ENCODE peak calls at places on chromosomes 3 and 15, in five cellular contexts. One of them, this sample, is unnamed.

GRCh38 chr15:57708047-57708446 is 1.5 kb downstream of the POLR2M start:
- DNase-seq in cerebellar cortex: no peak
- DNase-seq in stimulated activated CD4-positive, alpha-beta T cell treated with anti-CD3 and anti-CD28 coated beads, TNF-alpha, amount 100 ng/mL, for 1 hour: no peak
- DNase-seq in AG09319: no peak
- DNase-seq in activated CD8-positive, alpha-beta memory T cell treated with anti-CD3 and anti-CD28 coated beads for 4 hours: no peak
- DNase-seq in this sample: no peak

GRCh38 chr3:123080864-123081562 is 14.2 kb downstream of the PDIA5 start:
- DNase-seq in cerebellar cortex: no peak
- DNase-seq in stimulated activated CD4-positive, alpha-beta T cell treated with anti-CD3 and anti-CD28 coated beads, TNF-alpha, amount 100 ng/mL, for 1 hour: no peak
- DNase-seq in AG09319: no peak
- DNase-seq in activated CD8-positive, alpha-beta memory T cell treated with anti-CD3 and anti-CD28 coated beads for 4 hours: no peak
- DNase-seq in this sample: peak; percentile 4

GRCh38 chr3:177377166-177377565 is 179.9 kb upstream of the TBL1XR1 start:
- DNase-seq in cerebellar cortex: no peak
- DNase-seq in stimulated activated CD4-positive, alpha-beta T cell treated with anti-CD3 and anti-CD28 coated beads, TNF-alpha, amount 100 ng/mL, for 1 hour: no peak
- DNase-seq in AG09319: no peak
- DNase-seq in activated CD8-positive, alpha-beta memory T cell treated with anti-CD3 and anti-CD28 coated beads for 4 hours: no peak
- DNase-seq in this sample: no peak

GRCh38 chr15:80489030-80489594 is 84.9 kb downstream of the ARNT2 start:
- DNase-seq in cerebellar cortex: no peak
- DNase-seq in stimulated activated CD4-positive, alpha-beta T cell treated with anti-CD3 and anti-CD28 coated beads, TNF-alpha, amount 100 ng/mL, for 1 hour: no peak
- DNase-seq in AG09319: peak; percentile 81
- DNase-seq in activated CD8-positive, alpha-beta memory T cell treated with anti-CD3 and anti-CD28 coated beads for 4 hours: no peak
- DNase-seq in this sample: no peak

GRCh38 chr3:188916934-188917391 is 254.8 kb upstream of the TPRG1 start:
- DNase-seq in cerebellar cortex: no peak
- DNase-seq in stimulated activated CD4-positive, alpha-beta T cell treated with anti-CD3 and anti-CD28 coated beads, TNF-alpha, amount 100 ng/mL, for 1 hour: no peak
- DNase-seq in AG09319: no peak
- DNase-seq in activated CD8-positive, alpha-beta memory T cell treated with anti-CD3 and anti-CD28 coated beads for 4 hours: no peak
- DNase-seq in this sample: no peak

GRCh38 chr3:65020233-65020632 is 332.4 kb upstream of the ADAMTS9 start:
- DNase-seq in cerebellar cortex: no peak
- DNase-seq in stimulated activated CD4-positive, alpha-beta T cell treated with anti-CD3 and anti-CD28 coated beads, TNF-alpha, amount 100 ng/mL, for 1 hour: no peak
- DNase-seq in AG09319: no peak
- DNase-seq in activated CD8-positive, alpha-beta memory T cell treated with anti-CD3 and anti-CD28 coated beads for 4 hours: no peak
- DNase-seq in this sample: no peak

GRCh38 chr15:56917652-56918045 is 795 bp upstream of the TCF12 start:
- DNase-seq in cerebellar cortex: peak; percentile 37
- DNase-seq in stimulated activated CD4-positive, alpha-beta T cell treated with anti-CD3 and anti-CD28 coated beads, TNF-alpha, amount 100 ng/mL, for 1 hour: no peak
- DNase-seq in AG09319: no peak
- DNase-seq in activated CD8-positive, alpha-beta memory T cell treated with anti-CD3 and anti-CD28 coated beads for 4 hours: no peak
- DNase-seq in this sample: no peak

GRCh38 chr3:136819784-136820640 is 1.1 kb downstream of the SLC35G2 start:
- DNase-seq in cerebellar cortex: peak; percentile 67
- DNase-seq in stimulated activated CD4-positive, alpha-beta T cell treated with anti-CD3 and anti-CD28 coated beads, TNF-alpha, amount 100 ng/mL, for 1 hour: no peak
- DNase-seq in AG09319: no peak
- DNase-seq in activated CD8-positive, alpha-beta memory T cell treated with anti-CD3 and anti-CD28 coated beads for 4 hours: no peak
- DNase-seq in this sample: no peak

GRCh38 chr3:52080830-52081719 is 24.7 kb upstream of the DUSP7 start:
- DNase-seq in cerebellar cortex: no peak
- DNase-seq in stimulated activated CD4-positive, alpha-beta T cell treated with anti-CD3 and anti-CD28 coated beads, TNF-alpha, amount 100 ng/mL, for 1 hour: no peak
- DNase-seq in AG09319: no peak
- DNase-seq in activated CD8-positive, alpha-beta memory T cell treated with anti-CD3 and anti-CD28 coated beads for 4 hours: no peak
- DNase-seq in this sample: no peak

GRCh38 chr3:27224197-27224596 is 145.0 kb downstream of the NEK10 start:
- DNase-seq in cerebellar cortex: no peak
- DNase-seq in stimulated activated CD4-positive, alpha-beta T cell treated with anti-CD3 and anti-CD28 coated beads, TNF-alpha, amount 100 ng/mL, for 1 hour: no peak
- DNase-seq in AG09319: no peak
- DNase-seq in activated CD8-positive, alpha-beta memory T cell treated with anti-CD3 and anti-CD28 coated beads for 4 hours: no peak
- DNase-seq in this sample: no peak

GRCh38 chr3:59023612-59024011 is 26.2 kb downstream of the CFAP20DC start:
- DNase-seq in cerebellar cortex: no peak
- DNase-seq in stimulated activated CD4-positive, alpha-beta T cell treated with anti-CD3 and anti-CD28 coated beads, TNF-alpha, amount 100 ng/mL, for 1 hour: no peak
- DNase-seq in AG09319: no peak
- DNase-seq in activated CD8-positive, alpha-beta memory T cell treated with anti-CD3 and anti-CD28 coated beads for 4 hours: no peak
- DNase-seq in this sample: no peak

GRCh38 chr15:63191895-63192603 is 2.6 kb downstream of the RAB8B start:
- DNase-seq in cerebellar cortex: no peak
- DNase-seq in stimulated activated CD4-positive, alpha-beta T cell treated with anti-CD3 and anti-CD28 coated beads, TNF-alpha, amount 100 ng/mL, for 1 hour: no peak
- DNase-seq in AG09319: no peak
- DNase-seq in activated CD8-positive, alpha-beta memory T cell treated with anti-CD3 and anti-CD28 coated beads for 4 hours: peak; percentile 32
- DNase-seq in this sample: no peak

GRCh38 chr3:113614402-113614801 is 82.0 kb downstream of the USF3 start:
- DNase-seq in cerebellar cortex: no peak
- DNase-seq in stimulated activated CD4-positive, alpha-beta T cell treated with anti-CD3 and anti-CD28 coated beads, TNF-alpha, amount 100 ng/mL, for 1 hour: no peak
- DNase-seq in AG09319: no peak
- DNase-seq in activated CD8-positive, alpha-beta memory T cell treated with anti-CD3 and anti-CD28 coated beads for 4 hours: no peak
- DNase-seq in this sample: no peak

GRCh38 chr15:69435980-69436379 is 16.6 kb upstream of the RPLP1 start:
- DNase-seq in cerebellar cortex: no peak
- DNase-seq in stimulated activated CD4-positive, alpha-beta T cell treated with anti-CD3 and anti-CD28 coated beads, TNF-alpha, amount 100 ng/mL, for 1 hour: no peak
- DNase-seq in AG09319: no peak
- DNase-seq in activated CD8-positive, alpha-beta memory T cell treated with anti-CD3 and anti-CD28 coated beads for 4 hours: no peak
- DNase-seq in this sample: no peak

GRCh38 chr3:106030620-106030945 is 161.8 kb upstream of the CBLB start:
- DNase-seq in cerebellar cortex: no peak
- DNase-seq in stimulated activated CD4-positive, alpha-beta T cell treated with anti-CD3 and anti-CD28 coated beads, TNF-alpha, amount 100 ng/mL, for 1 hour: no peak
- DNase-seq in AG09319: peak; percentile 2
- DNase-seq in activated CD8-positive, alpha-beta memory T cell treated with anti-CD3 and anti-CD28 coated beads for 4 hours: no peak
- DNase-seq in this sample: no peak

GRCh38 chr15:44501768-44502366 is 35.1 kb upstream of the EIF3J start:
- DNase-seq in cerebellar cortex: peak; percentile 64
- DNase-seq in stimulated activated CD4-positive, alpha-beta T cell treated with anti-CD3 and anti-CD28 coated beads, TNF-alpha, amount 100 ng/mL, for 1 hour: no peak
- DNase-seq in AG09319: peak; percentile 14
- DNase-seq in activated CD8-positive, alpha-beta memory T cell treated with anti-CD3 and anti-CD28 coated beads for 4 hours: no peak
- DNase-seq in this sample: peak; percentile 42

GRCh38 chr3:195208631-195209030 is 62.3 kb downstream of the XXYLT1 start:
- DNase-seq in cerebellar cortex: no peak
- DNase-seq in stimulated activated CD4-positive, alpha-beta T cell treated with anti-CD3 and anti-CD28 coated beads, TNF-alpha, amount 100 ng/mL, for 1 hour: no peak
- DNase-seq in AG09319: no peak
- DNase-seq in activated CD8-positive, alpha-beta memory T cell treated with anti-CD3 and anti-CD28 coated beads for 4 hours: no peak
- DNase-seq in this sample: no peak

GRCh38 chr3:77620009-77620408 is 580.1 kb downstream of the ROBO2 start:
- DNase-seq in cerebellar cortex: no peak
- DNase-seq in stimulated activated CD4-positive, alpha-beta T cell treated with anti-CD3 and anti-CD28 coated beads, TNF-alpha, amount 100 ng/mL, for 1 hour: no peak
- DNase-seq in AG09319: peak; percentile 52
- DNase-seq in activated CD8-positive, alpha-beta memory T cell treated with anti-CD3 and anti-CD28 coated beads for 4 hours: no peak
- DNase-seq in this sample: no peak

GRCh38 chr15:67196672-67197363 is 57.6 kb downstream of the AAGAB start:
- DNase-seq in cerebellar cortex: no peak
- DNase-seq in stimulated activated CD4-positive, alpha-beta T cell treated with anti-CD3 and anti-CD28 coated beads, TNF-alpha, amount 100 ng/mL, for 1 hour: no peak
- DNase-seq in AG09319: peak; percentile 52
- DNase-seq in activated CD8-positive, alpha-beta memory T cell treated with anti-CD3 and anti-CD28 coated beads for 4 hours: no peak
- DNase-seq in this sample: peak; percentile 15